ENCODE peak calls at places on chromosomes 4 and X, in four cellular contexts. L, O, U and E are unnamed samples.

GRCh38 chrX:133657455-133657854 is 242.2 kb upstream of the GPC4 start:
- DNase-seq in L (no peak), O (no peak), U (no peak), E (no peak)

GRCh38 chr4:162282711-162283110 is 118.9 kb upstream of the FSTL5 start:
- DNase-seq in L (no peak), O (no peak), U (no peak), E (no peak)

GRCh38 chrX:154607370-154607769 is 11.7 kb downstream of the CTAG1B start:
- DNase-seq in L (no peak), O (no peak), U (no peak), E (no peak)

GRCh38 chr4:166903408-166903807 is 330.9 kb downstream of the SPOCK3 start:
- DNase-seq in L (no peak), O (no peak), U (no peak), E (no peak)

GRCh38 chrX:68421651-68422050 is 11.6 kb downstream of the OPHN1 start:
- DNase-seq in L (no peak), O (no peak), U (no peak), E (no peak)

GRCh38 chr4:109801895-109802319 is at the start of gene CFI:
- DNase-seq in L (peak), O (no peak), U (no peak), E (no peak)

GRCh38 chrX:123489011-123489410 is 243.8 kb downstream of the THOC2 start:
- DNase-seq in L (no peak), O (no peak), U (no peak), E (no peak)

GRCh38 chrX:318739-319578 is at the start of gene GTPBP6:
- DNase-seq in L (peak), O (peak), U (peak), E (peak)

GRCh38 chr4:76666940-76667532 is 230.9 kb downstream of the SOWAHB start:
- DNase-seq in L (no peak), O (no peak), U (no peak), E (no peak)

GRCh38 chr4:74433541-74434172 is 11.3 kb upstream of the AREG start:
- DNase-seq in L (no peak), O (no peak), U (no peak), E (no peak)

GRCh38 chr4:25727711-25728493 is 72.3 kb downstream of the SLC34A2 start:
- DNase-seq in L (no peak), O (no peak), U (no peak), E (no peak)

GRCh38 chr4:36394352-36394903 is 113.0 kb downstream of the DTHD1 start:
- DNase-seq in L (no peak), O (no peak), U (no peak), E (peak)

GRCh38 chr4:10889819-10890218 is 205.3 kb upstream of the CLNK start:
- DNase-seq in L (no peak), O (no peak), U (no peak), E (no peak)

GRCh38 chr4:10086506-10087120 is 30.0 kb downstream of the WDR1 start:
- DNase-seq in L (no peak), O (no peak), U (no peak), E (no peak)

DNA sequence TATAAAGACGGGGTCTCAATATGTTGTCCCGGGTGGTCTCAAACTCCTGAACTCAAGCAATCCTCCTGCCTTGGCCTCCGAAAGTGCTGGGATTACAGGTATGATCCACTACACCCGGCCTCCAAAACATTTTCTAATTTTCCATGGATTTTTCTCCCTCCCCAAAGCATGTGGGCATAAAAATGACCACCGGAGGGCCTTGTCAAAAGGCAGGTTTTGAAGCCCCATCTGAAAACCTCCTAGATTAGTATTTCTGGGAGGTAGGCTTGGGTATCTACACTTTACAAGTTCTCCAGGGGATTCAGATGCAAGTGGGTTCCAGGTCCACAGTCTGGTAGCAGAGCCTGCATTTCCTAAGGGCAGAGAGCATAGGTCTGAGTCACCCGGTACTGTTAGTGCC is 1.4 kb upstream of the GPR173 start:
- DNase-seq in L (no peak), O (no peak), U (peak), E (no peak)
- TF ChIP-seq CTCF in L (no peak), O (peak), U (peak), E (no peak)

DNA sequence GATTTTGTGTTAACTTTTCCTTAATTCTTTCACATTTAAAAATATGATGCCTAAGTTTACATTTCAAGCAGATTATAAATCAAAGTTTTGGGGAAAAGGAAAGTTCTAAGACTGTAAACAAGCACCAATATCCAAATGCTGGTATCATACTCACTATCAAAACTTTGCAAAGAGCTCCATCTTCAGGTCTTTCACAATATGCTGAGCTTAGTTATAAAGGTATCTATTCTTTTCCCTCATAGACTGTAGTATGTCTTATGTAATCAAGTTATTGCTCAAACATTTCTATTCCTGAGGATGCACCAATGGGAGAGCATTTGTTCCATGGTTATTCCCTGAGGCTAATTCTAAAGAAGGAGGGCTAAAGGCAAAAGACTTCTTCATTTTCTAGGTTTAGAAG is 207.9 kb upstream of the FAM241A start:
- DNase-seq in L (peak), O (peak), U (peak), E (no peak)
- TF ChIP-seq CTCF in L (peak), O (peak), U (peak), E (no peak)

GRCh38 chrX:30275498-30275897 is 28.6 kb downstream of the MAGEB1 start:
- DNase-seq in L (peak), O (peak), U (no peak), E (no peak)
- TF ChIP-seq CTCF in L (peak), O (peak), U (peak), E (no peak)

DNA sequence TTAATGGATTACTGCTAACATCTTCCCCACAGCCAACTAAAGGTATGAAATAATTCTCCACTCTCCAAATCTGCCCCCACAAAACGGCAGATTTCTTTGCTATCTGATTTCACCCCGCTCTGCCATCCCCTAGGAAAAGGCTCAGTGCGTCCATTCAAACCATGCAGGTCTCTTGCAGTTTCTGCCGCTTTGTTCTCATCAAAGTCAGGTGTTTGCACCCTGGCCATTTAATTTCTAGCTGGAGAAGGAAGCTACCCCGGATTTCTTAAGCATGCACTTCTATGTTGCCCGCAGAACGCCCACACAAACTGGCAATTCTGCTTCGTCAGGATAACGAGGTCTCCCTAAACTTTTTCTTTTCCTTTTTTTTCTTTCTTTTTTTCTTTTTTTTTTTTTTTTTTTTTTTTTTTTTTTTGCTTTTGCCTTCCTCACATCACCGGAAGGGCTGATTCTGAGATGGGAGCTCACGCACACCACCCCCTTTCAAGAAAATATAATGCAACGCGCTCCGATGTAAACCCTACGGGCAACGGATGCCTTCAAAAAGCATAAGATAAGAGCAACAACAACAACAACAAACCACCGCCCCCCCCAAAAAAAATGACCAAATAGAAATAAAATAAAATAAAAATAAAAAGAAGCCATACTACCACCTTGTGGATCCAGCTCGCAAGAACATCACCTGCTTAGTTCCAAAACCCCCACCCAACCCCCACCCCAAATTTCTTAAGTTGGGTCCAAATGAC is 3.2 kb downstream of the NLGN4X start:
- DNase-seq in L (no peak), O (peak), U (no peak), E (no peak)
- TF ChIP-seq CTCF in L (no peak), O (peak), U (no peak), E (no peak)

DNA sequence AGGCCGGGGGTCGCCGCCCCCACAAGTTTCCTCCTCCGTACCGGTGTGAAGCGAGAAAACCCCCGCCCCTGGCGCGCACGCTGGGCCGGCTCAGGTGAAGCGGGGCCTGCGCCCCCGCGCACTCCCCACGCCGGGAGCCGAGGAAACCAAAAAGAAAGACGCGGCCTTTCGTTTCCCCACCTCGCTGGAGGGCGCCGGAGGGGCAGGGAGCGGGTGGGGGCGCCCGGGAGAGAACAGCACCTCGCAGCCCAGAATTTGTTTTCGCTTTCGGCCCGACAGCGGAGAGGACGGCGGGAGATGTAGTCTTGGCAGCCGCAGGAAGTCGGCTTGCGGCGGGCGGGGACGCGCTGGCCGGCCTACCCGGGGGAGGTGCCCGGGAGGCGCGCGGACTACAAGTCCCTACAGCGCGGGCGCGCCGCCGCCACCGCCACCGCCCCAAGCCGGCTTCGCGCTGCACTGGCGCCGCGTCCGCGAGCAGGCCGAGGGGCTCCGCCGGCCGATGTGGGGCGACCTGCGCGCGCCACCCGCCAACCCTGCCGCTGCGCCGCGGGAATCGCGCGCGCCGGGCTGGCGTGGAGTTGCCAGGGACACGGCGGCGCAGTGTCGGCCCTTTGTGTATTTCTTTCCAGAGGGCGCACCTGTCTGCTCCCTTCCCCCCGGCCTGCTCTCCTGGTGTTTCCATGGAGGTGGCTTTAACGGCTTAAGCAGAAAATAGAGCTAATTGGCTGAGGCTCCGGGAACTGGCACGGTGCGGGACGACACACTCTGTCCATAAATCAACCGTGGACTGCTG is at the start of gene OTUD4:
- DNase-seq in L (peak), O (peak), U (peak), E (peak)
- TF ChIP-seq CTCF in L (peak), O (peak), U (no peak), E (no peak)

GRCh38 chr4:116702949-116703348 is 382.4 kb downstream of the TRAM1L1 start:
- DNase-seq in L (no peak), O (no peak), U (no peak), E (no peak)
- TF ChIP-seq CTCF in L (no peak), O (peak), U (no peak), E (no peak)

DNA sequence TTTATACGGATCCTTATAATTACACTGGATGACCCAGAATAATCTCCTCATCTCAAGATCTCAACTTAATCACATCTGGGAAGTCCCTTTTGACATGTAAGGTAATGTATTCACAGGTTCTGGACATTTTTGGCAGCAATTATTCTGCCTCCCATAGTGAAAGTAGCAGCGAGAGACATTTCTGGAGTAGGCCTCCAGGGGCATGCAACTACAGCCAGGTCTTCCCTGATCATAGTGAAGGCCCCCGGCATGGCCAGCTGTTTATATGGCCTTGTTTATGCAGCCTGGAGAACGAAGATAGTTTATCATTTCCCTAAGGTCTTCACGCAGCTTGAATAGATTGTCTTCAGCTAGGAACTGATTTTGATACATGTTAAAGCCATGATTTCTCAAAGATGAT is 139.9 kb downstream of the RNF150 start:
- DNase-seq in L (no peak), O (no peak), U (no peak), E (no peak)
- TF ChIP-seq CTCF in L (no peak), O (no peak), U (no peak), E (no peak)

GRCh38 chr4:145887241-145887964 is 51.2 kb downstream of the ZNF827 start:
- DNase-seq in L (no peak), O (no peak), U (no peak), E (no peak)
- TF ChIP-seq CTCF in L (no peak), O (no peak), U (no peak), E (no peak)